ENCODE peak calls at places on chromosomes 7 and 10, in five cellular contexts. X is left lung; J is stimulated activated naive CD8-positive, alpha-beta T cell treated with anti-CD3 and anti-CD28 coated beads, Interleukin-15, Interleukin-2, amounts not matched to agents 100 U/mL and 50 U/mL, for 24 hours; O is HuH-7.5; S is NCI-H446 treated with DMSO at 0.1 percent for 48 hours. K is an unnamed sample.
A peak's percentile ranks its signal among the peaks of the same experiment; 100 is the strongest.

GRCh38 chr10:29105516-29106215 is 183.2 kb upstream of the LYZL1 start:
- DNase-seq in X (no peak), J (no peak), O (no peak), S (no peak), K (no peak)

GRCh38 chr10:120205368-120206018 is 251.5 kb upstream of the PLPP4 start:
- DNase-seq in X (no peak), J (no peak), O (no peak), S (no peak), K (no peak)

GRCh38 chr7:43441217-43441616 is 141.7 kb upstream of the STK17A start:
- DNase-seq in X (no peak), J (no peak), O (no peak), S (no peak), K (no peak)

GRCh38 chr10:104309980-104310978 is 28.0 kb downstream of the ITPRIP start:
- DNase-seq in X (no peak), J (no peak), O (no peak), S (no peak), K (no peak)

GRCh38 chr7:26897928-26898327 is 33.5 kb upstream of the SKAP2 start:
- DNase-seq in X (no peak), J (no peak), O (no peak), S (no peak), K (no peak)

GRCh38 chr10:131676971-131677421 is 223.8 kb upstream of the PPP2R2D start:
- DNase-seq in X (no peak), J (no peak), O (no peak), S (no peak), K (no peak)

GRCh38 chr7:36526720-36527548 is 137.3 kb downstream of the ANLN start:
- DNase-seq in X (no peak), J (no peak), O (no peak), S (no peak), K (no peak)

GRCh38 chr7:2475678-2476015 is 551 bp downstream of the GRIFIN start:
- DNase-seq in X (no peak), J (no peak), O (no peak), S (no peak), K (no peak)

GRCh38 chr7:82838314-82838713 is 324.4 kb downstream of the PCLO start:
- DNase-seq in X (no peak), J (no peak), O (no peak), S (no peak), K (no peak)

GRCh38 chr7:153532321-153532720 is 519.9 kb upstream of the DPP6 start:
- DNase-seq in X (no peak), J (no peak), O (no peak), S (no peak), K (no peak)

GRCh38 chr7:99601656-99602310 is 3.7 kb downstream of the TMEM225B start:
- DNase-seq in X (no peak), J (no peak), O (no peak), S (no peak), K (no peak)

GRCh38 chr10:125130886-125131285 is 29.5 kb downstream of the CTBP2 start:
- DNase-seq in X (no peak), J (no peak), O (no peak), S (no peak), K (no peak)

GRCh38 chr10:125641398-125641797 is 41.6 kb downstream of the TEX36 start:
- DNase-seq in X (no peak), J (no peak), O (no peak), S (no peak), K (no peak)

GRCh38 chr10:32050145-32050544 is 6.1 kb downstream of the KIF5B start:
- DNase-seq in X (no peak), J (no peak), O (no peak), S (no peak), K (no peak)

GRCh38 chr10:48187713-48188541 is 86.6 kb downstream of the FRMPD2 start:
- DNase-seq in X (no peak), J (no peak), O (peak; percentile 13), S (peak; percentile 21), K (no peak)

GRCh38 chr7:1114505-1114904 is 26.6 kb downstream of the GPER1 start:
- DNase-seq in X (no peak), J (no peak), O (no peak), S (no peak), K (no peak)

K was measured in Kasumi-1.